ENCODE peak calls at places on chromosome 14, in six cellular contexts. X, C, I, L, S and G are unnamed samples.

GRCh38 chr14:91186515-91187066 is 57.9 kb downstream of the GPR68 start:
- DNase-seq in X (no peak), C (peak; percentile 65), I (no peak), L (no peak), S (no peak), G (no peak)

GRCh38 chr14:66322564-66322963 is 163.6 kb upstream of the CCDC196 start:
- DNase-seq in X (no peak), C (no peak), I (no peak), L (no peak), S (no peak), G (no peak)

GRCh38 chr14:81401420-81402122 is 1.4 kb upstream of the STON2 start:
- DNase-seq in X (no peak), C (peak; percentile 64), I (no peak), L (no peak), S (peak; percentile 44), G (no peak)

GRCh38 chr14:88834883-88835431 is 10.5 kb downstream of the TTC8 start:
- DNase-seq in X (no peak), C (peak; percentile 87), I (no peak), L (no peak), S (peak; percentile 56), G (no peak)

GRCh38 chr14:28767851-28768548 is 1.4 kb downstream of the FOXG1 start:
- DNase-seq in X (peak; percentile 90), C (no peak), I (peak; percentile 92), L (no peak), S (no peak), G (no peak)

GRCh38 chr14:55713496-55713895 is 133.5 kb downstream of the KTN1 start:
- DNase-seq in X (no peak), C (no peak), I (no peak), L (no peak), S (peak; percentile 37), G (no peak)

GRCh38 chr14:104893435-104894207 is 28.6 kb downstream of the CEP170B start:
- DNase-seq in X (peak; percentile 35), C (no peak), I (no peak), L (no peak), S (no peak), G (no peak)

GRCh38 chr14:105477659-105478623 is 3.3 kb downstream of the CRIP2 start:
- DNase-seq in X (no peak), C (no peak), I (no peak), L (no peak), S (no peak), G (no peak)

GRCh38 chr14:53948181-53948884 is 8.3 kb downstream of the BMP4 start:
- DNase-seq in X (no peak), C (no peak), I (no peak), L (no peak), S (no peak), G (no peak)

GRCh38 chr14:88933203-88933602 is 108.8 kb downstream of the TTC8 start:
- DNase-seq in X (no peak), C (no peak), I (no peak), L (no peak), S (no peak), G (no peak)

GRCh38 chr14:25882899-25883298 is 714.9 kb downstream of the NOVA1 start:
- DNase-seq in X (no peak), C (no peak), I (no peak), L (no peak), S (no peak), G (no peak)

GRCh38 chr14:81206115-81206514 is 14.6 kb downstream of the GTF2A1 start:
- DNase-seq in X (no peak), C (peak; percentile 54), I (no peak), L (no peak), S (peak; percentile 9), G (no peak)

GRCh38 chr14:91231446-91231845 is 13.1 kb downstream of the GPR68 start:
- DNase-seq in X (no peak), C (peak; percentile 15), I (no peak), L (no peak), S (peak; percentile 62), G (no peak)

GRCh38 chr14:82806426-82806825 is 1272.8 kb upstream of the SEL1L start:
- DNase-seq in X (peak; percentile 38), C (no peak), I (no peak), L (peak; percentile 17), S (no peak), G (no peak)

GRCh38 chr14:89186850-89187376 is 230.1 kb downstream of the FOXN3 start:
- DNase-seq in X (no peak), C (peak; percentile 16), I (peak; percentile 33), L (no peak), S (peak; percentile 4), G (no peak)

GRCh38 chr14:81579115-81579514 is 45.5 kb upstream of the SEL1L start:
- DNase-seq in X (no peak), C (no peak), I (no peak), L (no peak), S (no peak), G (no peak)

GRCh38 chr14:36807727-36808126 is 146.1 kb downstream of the PAX9 start:
- DNase-seq in X (no peak), C (no peak), I (peak; percentile 43), L (no peak), S (no peak), G (no peak)

GRCh38 chr14:100155049-100155621 is 4.3 kb downstream of the DEGS2 start:
- DNase-seq in X (peak; percentile 92), C (no peak), I (peak; percentile 88), L (peak; percentile 73), S (no peak), G (no peak)

GRCh38 chr14:44979740-44980346 is 17.9 kb downstream of the TOGARAM1 start:
- DNase-seq in X (no peak), C (no peak), I (no peak), L (no peak), S (no peak), G (no peak)

GRCh38 chr14:55691659-55692058 is 111.7 kb downstream of the KTN1 start:
- DNase-seq in X (no peak), C (no peak), I (no peak), L (no peak), S (no peak), G (no peak)

GRCh38 chr14:33435911-33436310 is 497.2 kb downstream of the NPAS3 start:
- DNase-seq in X (no peak), C (peak; percentile 4), I (no peak), L (no peak), S (peak; percentile 85), G (no peak)

GRCh38 chr14:76812093-76812421 is 625 bp downstream of the ANGEL1 start:
- DNase-seq in X (no peak), C (no peak), I (peak; percentile 45), L (no peak), S (no peak), G (no peak)

GRCh38 chr14:69715725-69716482 is 51.0 kb upstream of the SRSF5 start:
- DNase-seq in X (no peak), C (peak; percentile 70), I (no peak), L (no peak), S (no peak), G (no peak)

GRCh38 chr14:44961151-44961729 is 507 bp downstream of the KLHL28 start:
- DNase-seq in X (peak; percentile 55), C (peak; percentile 61), I (peak; percentile 81), L (no peak), S (peak; percentile 79), G (peak; percentile 35)

GRCh38 chr14:88013750-88014349 is 8.9 kb downstream of the GPR65 start:
- DNase-seq in X (peak; percentile 69), C (peak; percentile 58), I (peak; percentile 78), L (no peak), S (peak; percentile 73), G (peak; percentile 56)

GRCh38 chr14:99015833-99016232 is 256.2 kb downstream of the BCL11B start:
- DNase-seq in X (no peak), C (no peak), I (no peak), L (no peak), S (no peak), G (no peak)

GRCh38 chr14:69592923-69593677 is 18.3 kb upstream of the SUSD6 start:
- DNase-seq in X (no peak), C (peak; percentile 69), I (no peak), L (no peak), S (no peak), G (no peak)

GRCh38 chr14:68124885-68125731 is 305.5 kb downstream of the RAD51B start:
- DNase-seq in X (no peak), C (peak; percentile 75), I (peak; percentile 53), L (no peak), S (peak; percentile 71), G (no peak)

GRCh38 chr14:78141590-78141989 is 28.6 kb upstream of the NRXN3 start:
- DNase-seq in X (no peak), C (no peak), I (no peak), L (no peak), S (no peak), G (no peak)

DNA sequence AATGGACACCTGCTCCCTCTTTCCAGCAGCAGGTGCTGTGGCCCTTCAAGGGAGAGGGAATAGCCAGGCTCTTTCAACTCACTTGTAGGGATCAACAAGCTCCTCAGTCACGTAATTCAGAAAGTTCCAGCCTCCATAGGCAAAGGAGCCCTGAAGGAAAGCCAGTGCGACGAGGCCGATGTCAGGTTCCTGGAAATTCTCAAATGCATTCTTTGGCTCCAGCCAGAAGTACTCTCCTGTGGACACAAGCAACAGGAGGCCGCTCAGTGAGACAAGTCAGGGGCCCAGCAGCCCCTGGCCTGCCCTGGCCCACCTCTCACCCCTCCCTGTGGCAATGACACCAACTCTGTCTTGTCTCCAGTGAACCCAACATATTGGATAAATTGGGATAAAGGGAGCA is 21.3 kb upstream of the CEBPE start:
- DNase-seq in X (no peak), C (no peak), I (no peak), L (no peak), S (no peak), G (no peak)
- H2BK5ac ChIP-seq in X (no peak overlapping the region), C (no peak overlapping the region), I (no peak overlapping the region), L (no peak overlapping the region), S (no peak overlapping the region), G (no peak overlapping the region)

DNA sequence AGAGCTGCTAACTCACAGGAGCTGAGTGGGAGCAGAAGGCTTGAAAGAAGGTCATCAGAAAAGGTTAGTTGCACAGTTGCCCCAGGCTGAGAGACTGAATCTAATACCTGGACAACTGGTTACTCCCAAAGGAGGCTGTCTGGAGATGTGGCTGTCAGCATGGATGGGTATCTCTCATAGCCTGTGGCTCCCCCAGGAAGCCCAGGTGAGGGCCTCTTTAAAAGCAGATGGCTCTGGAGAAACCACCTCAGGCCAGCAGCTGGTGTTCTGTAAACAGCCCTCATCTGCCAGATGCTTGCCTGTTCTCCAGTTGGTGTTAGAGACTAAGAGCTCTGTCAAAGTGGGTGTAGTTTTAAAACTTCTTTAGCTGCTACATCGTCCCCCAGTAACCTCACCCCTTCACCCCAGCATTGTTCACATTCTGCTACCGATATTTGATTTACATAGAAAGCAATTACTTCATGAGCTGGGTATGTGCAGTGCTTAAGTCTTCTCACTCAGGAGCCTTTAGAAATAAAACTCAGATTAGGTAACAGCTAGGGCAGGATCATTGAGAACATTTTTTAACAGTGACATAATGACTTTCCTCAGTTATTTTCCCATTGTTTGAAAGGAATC is 25.8 kb downstream of the DACT1 start:
- DNase-seq in X (no peak), C (peak; percentile 90), I (peak; percentile 98), L (peak; percentile 38), S (peak; percentile 76), G (no peak)
- H2BK5ac ChIP-seq in X (no peak overlapping the region), C (no peak overlapping the region), I (no peak overlapping the region), L (no peak overlapping the region), S (peak overlapping the region; percentile 95), G (no peak overlapping the region)

GRCh38 chr14:49945448-49946319 is 52.8 kb downstream of the ARF6 start:
- DNase-seq in X (no peak), C (no peak), I (no peak), L (no peak), S (peak; percentile 55), G (no peak)
- H2BK5ac ChIP-seq in X (no peak overlapping the region), C (no peak overlapping the region), I (no peak overlapping the region), L (no peak overlapping the region), S (no peak overlapping the region), G (no peak overlapping the region)

GRCh38 chr14:65224799-65225198 is 122.5 kb upstream of the MAX start:
- DNase-seq in X (no peak), C (no peak), I (no peak), L (no peak), S (no peak), G (no peak)
- H2BK5ac ChIP-seq in X (no peak overlapping the region), C (no peak overlapping the region), I (no peak overlapping the region), L (no peak overlapping the region), S (no peak overlapping the region), G (no peak overlapping the region)